ENCODE peak calls at places on chromosomes 5 and 9, in seven cellular contexts. One of them, this sample, is unnamed.
A peak's percentile ranks its signal among the peaks of the same experiment; 100 is the strongest.

GRCh38 chr9:70609542-70610286 is 195.3 kb upstream of the KLF9 start:
- DNase-seq in B cell: no peak
- DNase-seq in stomach: no peak
- DNase-seq in fibroblast of pulmonary artery: peak; percentile 94
- DNase-seq in CD4-positive, alpha-beta T cell: no peak
- DNase-seq in cardiac fibroblast: peak; percentile 91
- DNase-seq in colonic mucosa: no peak
- DNase-seq in this sample: no peak

GRCh38 chr9:132182609-132183073 is 20.8 kb downstream of the NTNG2 start:
- DNase-seq in B cell: no peak
- DNase-seq in stomach: no peak
- DNase-seq in fibroblast of pulmonary artery: peak; percentile 48
- DNase-seq in CD4-positive, alpha-beta T cell: no peak
- DNase-seq in cardiac fibroblast: peak; percentile 29
- DNase-seq in colonic mucosa: no peak
- DNase-seq in this sample: peak; percentile 21

GRCh38 chr9:91426123-91426745 is 2.6 kb upstream of the NFIL3 start:
- DNase-seq in B cell: no peak
- DNase-seq in stomach: no peak
- DNase-seq in fibroblast of pulmonary artery: peak; percentile 66
- DNase-seq in CD4-positive, alpha-beta T cell: no peak
- DNase-seq in cardiac fibroblast: peak; percentile 67
- DNase-seq in colonic mucosa: no peak
- DNase-seq in this sample: no peak

GRCh38 chr9:127123239-127123935 is 952 bp upstream of the ANGPTL2 start:
- DNase-seq in B cell: no peak
- DNase-seq in stomach: peak; percentile 49
- DNase-seq in fibroblast of pulmonary artery: no peak
- DNase-seq in CD4-positive, alpha-beta T cell: no peak
- DNase-seq in cardiac fibroblast: no peak
- DNase-seq in colonic mucosa: no peak
- DNase-seq in this sample: no peak

GRCh38 chr5:389197-389821 is 53.7 kb upstream of the EXOC3 start:
- DNase-seq in B cell: no peak
- DNase-seq in stomach: no peak
- DNase-seq in fibroblast of pulmonary artery: no peak
- DNase-seq in CD4-positive, alpha-beta T cell: no peak
- DNase-seq in cardiac fibroblast: no peak
- DNase-seq in colonic mucosa: peak; percentile 8
- DNase-seq in this sample: no peak

GRCh38 chr9:113854310-113854709 is 21.8 kb upstream of the ZNF618 start:
- DNase-seq in B cell: no peak
- DNase-seq in stomach: no peak
- DNase-seq in fibroblast of pulmonary artery: no peak
- DNase-seq in CD4-positive, alpha-beta T cell: no peak
- DNase-seq in cardiac fibroblast: no peak
- DNase-seq in colonic mucosa: no peak
- DNase-seq in this sample: no peak

GRCh38 chr5:13664377-13664776 is 280.1 kb downstream of the DNAH5 start:
- DNase-seq in B cell: no peak
- DNase-seq in stomach: no peak
- DNase-seq in fibroblast of pulmonary artery: peak; percentile 42
- DNase-seq in CD4-positive, alpha-beta T cell: no peak
- DNase-seq in cardiac fibroblast: peak; percentile 5
- DNase-seq in colonic mucosa: no peak
- DNase-seq in this sample: no peak

GRCh38 chr9:135971892-135972291 is 10.7 kb upstream of the UBAC1 start:
- DNase-seq in B cell: no peak
- DNase-seq in stomach: peak; percentile 81
- DNase-seq in fibroblast of pulmonary artery: no peak
- DNase-seq in CD4-positive, alpha-beta T cell: peak; percentile 31
- DNase-seq in cardiac fibroblast: no peak
- DNase-seq in colonic mucosa: peak; percentile 90
- DNase-seq in this sample: no peak

GRCh38 chr9:727767-728166 is 113.7 kb upstream of the DMRT1 start:
- DNase-seq in B cell: no peak
- DNase-seq in stomach: no peak
- DNase-seq in fibroblast of pulmonary artery: no peak
- DNase-seq in CD4-positive, alpha-beta T cell: no peak
- DNase-seq in cardiac fibroblast: no peak
- DNase-seq in colonic mucosa: no peak
- DNase-seq in this sample: no peak

GRCh38 chr9:114958021-114958846 is 27.8 kb upstream of the TNFSF8 start:
- DNase-seq in B cell: no peak
- DNase-seq in stomach: no peak
- DNase-seq in fibroblast of pulmonary artery: peak; percentile 21
- DNase-seq in CD4-positive, alpha-beta T cell: no peak
- DNase-seq in cardiac fibroblast: peak; percentile 5
- DNase-seq in colonic mucosa: peak; percentile 19
- DNase-seq in this sample: no peak

GRCh38 chr9:93060746-93061259 is 2.3 kb downstream of the SUSD3 start:
- DNase-seq in B cell: no peak
- DNase-seq in stomach: peak; percentile 52
- DNase-seq in fibroblast of pulmonary artery: peak; percentile 50
- DNase-seq in CD4-positive, alpha-beta T cell: no peak
- DNase-seq in cardiac fibroblast: peak; percentile 56
- DNase-seq in colonic mucosa: no peak
- DNase-seq in this sample: no peak

GRCh38 chr5:144035341-144035740 is 135.1 kb downstream of the YIPF5 start:
- DNase-seq in B cell: no peak
- DNase-seq in stomach: no peak
- DNase-seq in fibroblast of pulmonary artery: no peak
- DNase-seq in CD4-positive, alpha-beta T cell: no peak
- DNase-seq in cardiac fibroblast: no peak
- DNase-seq in colonic mucosa: no peak
- DNase-seq in this sample: no peak

GRCh38 chr5:179357036-179357435 is 11.8 kb upstream of the ADAMTS2 start:
- DNase-seq in B cell: no peak
- DNase-seq in stomach: no peak
- DNase-seq in fibroblast of pulmonary artery: peak; percentile 70
- DNase-seq in CD4-positive, alpha-beta T cell: no peak
- DNase-seq in cardiac fibroblast: peak; percentile 70
- DNase-seq in colonic mucosa: no peak
- DNase-seq in this sample: no peak

GRCh38 chr5:10902145-10902544 is 141.1 kb upstream of the DAP start:
- DNase-seq in B cell: no peak
- DNase-seq in stomach: no peak
- DNase-seq in fibroblast of pulmonary artery: no peak
- DNase-seq in CD4-positive, alpha-beta T cell: no peak
- DNase-seq in cardiac fibroblast: no peak
- DNase-seq in colonic mucosa: no peak
- DNase-seq in this sample: no peak

GRCh38 chr5:57072218-57072892 is 101.5 kb upstream of the GPBP1 start:
- DNase-seq in B cell: no peak
- DNase-seq in stomach: no peak
- DNase-seq in fibroblast of pulmonary artery: no peak
- DNase-seq in CD4-positive, alpha-beta T cell: no peak
- DNase-seq in cardiac fibroblast: no peak
- DNase-seq in colonic mucosa: no peak
- DNase-seq in this sample: no peak

GRCh38 chr5:131068893-131069643 is 96.0 kb downstream of the HINT1 start:
- DNase-seq in B cell: peak; percentile 42
- DNase-seq in stomach: no peak
- DNase-seq in fibroblast of pulmonary artery: no peak
- DNase-seq in CD4-positive, alpha-beta T cell: peak; percentile 56
- DNase-seq in cardiac fibroblast: no peak
- DNase-seq in colonic mucosa: no peak
- DNase-seq in this sample: no peak

GRCh38 chr9:134961331-134962064 is 43.8 kb upstream of the FCN1 start:
- DNase-seq in B cell: peak; percentile 30
- DNase-seq in stomach: no peak
- DNase-seq in fibroblast of pulmonary artery: no peak
- DNase-seq in CD4-positive, alpha-beta T cell: no peak
- DNase-seq in cardiac fibroblast: no peak
- DNase-seq in colonic mucosa: no peak
- DNase-seq in this sample: no peak

GRCh38 chr5:106092455-106092854 is 1578.3 kb downstream of the EFNA5 start:
- DNase-seq in B cell: no peak
- DNase-seq in stomach: no peak
- DNase-seq in fibroblast of pulmonary artery: no peak
- DNase-seq in CD4-positive, alpha-beta T cell: no peak
- DNase-seq in cardiac fibroblast: no peak
- DNase-seq in colonic mucosa: no peak
- DNase-seq in this sample: no peak

GRCh38 chr5:111984044-111984443 is 227.1 kb upstream of the NREP start:
- DNase-seq in B cell: no peak
- DNase-seq in stomach: no peak
- DNase-seq in fibroblast of pulmonary artery: peak; percentile 82
- DNase-seq in CD4-positive, alpha-beta T cell: no peak
- DNase-seq in cardiac fibroblast: peak; percentile 88
- DNase-seq in colonic mucosa: no peak
- DNase-seq in this sample: no peak

GRCh38 chr9:69020746-69021145 is 6.8 kb upstream of the PRKACG start:
- DNase-seq in B cell: no peak
- DNase-seq in stomach: no peak
- DNase-seq in fibroblast of pulmonary artery: no peak
- DNase-seq in CD4-positive, alpha-beta T cell: no peak
- DNase-seq in cardiac fibroblast: no peak
- DNase-seq in colonic mucosa: no peak
- DNase-seq in this sample: no peak
- TF ChIP-seq CTCF in B cell: no peak
- TF ChIP-seq CTCF in stomach: no peak
- TF ChIP-seq CTCF in fibroblast of pulmonary artery: no peak
- TF ChIP-seq CTCF in CD4-positive, alpha-beta T cell: no peak
- TF ChIP-seq CTCF in cardiac fibroblast: no peak
- TF ChIP-seq CTCF in colonic mucosa: no peak
- TF ChIP-seq CTCF in this sample: no peak

GRCh38 chr5:128082551-128083032 is 974 bp upstream of the SLC12A2 start:
- DNase-seq in B cell: no peak
- DNase-seq in stomach: no peak
- DNase-seq in fibroblast of pulmonary artery: no peak
- DNase-seq in CD4-positive, alpha-beta T cell: no peak
- DNase-seq in cardiac fibroblast: no peak
- DNase-seq in colonic mucosa: no peak
- DNase-seq in this sample: no peak

GRCh38 chr5:128083033-128083810 is at the start of gene SLC12A2:
- DNase-seq in B cell: peak; percentile 90
- DNase-seq in stomach: peak; percentile 91
- DNase-seq in fibroblast of pulmonary artery: peak; percentile 98
- DNase-seq in CD4-positive, alpha-beta T cell: peak; percentile 84
- DNase-seq in cardiac fibroblast: peak; percentile 98
- DNase-seq in colonic mucosa: peak; percentile 92
- DNase-seq in this sample: peak; percentile 94

GRCh38 chr5:128085413-128085812 is 1.8 kb downstream of the SLC12A2 start:
- DNase-seq in B cell: no peak
- DNase-seq in stomach: no peak
- DNase-seq in fibroblast of pulmonary artery: no peak
- DNase-seq in CD4-positive, alpha-beta T cell: no peak
- DNase-seq in cardiac fibroblast: no peak
- DNase-seq in colonic mucosa: no peak
- DNase-seq in this sample: no peak

GRCh38 chr5:128084228-128085167 is 932 bp downstream of the SLC12A2 start:
- DNase-seq in B cell: peak; percentile 51
- DNase-seq in stomach: peak; percentile 55
- DNase-seq in fibroblast of pulmonary artery: peak; percentile 34
- DNase-seq in CD4-positive, alpha-beta T cell: peak; percentile 40
- DNase-seq in cardiac fibroblast: peak; percentile 27
- DNase-seq in colonic mucosa: peak; percentile 47
- DNase-seq in this sample: peak; percentile 68

GRCh38 chr5:128083811-128084227 is 253 bp downstream of the SLC12A2 start:
- DNase-seq in B cell: no peak
- DNase-seq in stomach: no peak
- DNase-seq in fibroblast of pulmonary artery: no peak
- DNase-seq in CD4-positive, alpha-beta T cell: no peak
- DNase-seq in cardiac fibroblast: peak; percentile 71
- DNase-seq in colonic mucosa: no peak
- DNase-seq in this sample: no peak
- TF ChIP-seq CTCF in B cell: peak; percentile 30
- TF ChIP-seq CTCF in stomach: peak; percentile 9
- TF ChIP-seq CTCF in fibroblast of pulmonary artery: peak; percentile 2
- TF ChIP-seq CTCF in CD4-positive, alpha-beta T cell: no peak
- TF ChIP-seq CTCF in cardiac fibroblast: no peak
- TF ChIP-seq CTCF in colonic mucosa: no peak
- TF ChIP-seq CTCF in this sample: peak; percentile 17

GRCh38 chr5:139543423-139543991 is 17.6 kb upstream of the UBE2D2 start:
- DNase-seq in B cell: peak; percentile 79
- DNase-seq in stomach: peak; percentile 55
- DNase-seq in fibroblast of pulmonary artery: peak; percentile 27
- DNase-seq in CD4-positive, alpha-beta T cell: peak; percentile 47
- DNase-seq in cardiac fibroblast: peak; percentile 40
- DNase-seq in colonic mucosa: peak; percentile 81
- DNase-seq in this sample: peak; percentile 79
- TF ChIP-seq CTCF in B cell: peak; percentile 57
- TF ChIP-seq CTCF in stomach: no peak
- TF ChIP-seq CTCF in fibroblast of pulmonary artery: peak; percentile 1
- TF ChIP-seq CTCF in CD4-positive, alpha-beta T cell: peak; percentile 27
- TF ChIP-seq CTCF in cardiac fibroblast: no peak
- TF ChIP-seq CTCF in colonic mucosa: no peak
- TF ChIP-seq CTCF in this sample: no peak

GRCh38 chr9:137123459-137123819 is 8.9 kb upstream of the DPP7 start:
- DNase-seq in B cell: no peak
- DNase-seq in stomach: no peak
- DNase-seq in fibroblast of pulmonary artery: no peak
- DNase-seq in CD4-positive, alpha-beta T cell: no peak
- DNase-seq in cardiac fibroblast: no peak
- DNase-seq in colonic mucosa: no peak
- DNase-seq in this sample: no peak
- TF ChIP-seq CTCF in B cell: no peak
- TF ChIP-seq CTCF in stomach: no peak
- TF ChIP-seq CTCF in fibroblast of pulmonary artery: no peak
- TF ChIP-seq CTCF in CD4-positive, alpha-beta T cell: no peak
- TF ChIP-seq CTCF in cardiac fibroblast: no peak
- TF ChIP-seq CTCF in colonic mucosa: no peak
- TF ChIP-seq CTCF in this sample: no peak

GRCh38 chr5:90161399-90161798 is 248.2 kb downstream of the CETN3 start:
- DNase-seq in B cell: no peak
- DNase-seq in stomach: peak; percentile 33
- DNase-seq in fibroblast of pulmonary artery: peak; percentile 95
- DNase-seq in CD4-positive, alpha-beta T cell: no peak
- DNase-seq in cardiac fibroblast: peak; percentile 95
- DNase-seq in colonic mucosa: no peak
- DNase-seq in this sample: peak; percentile 26
- TF ChIP-seq CTCF in B cell: no peak
- TF ChIP-seq CTCF in stomach: no peak
- TF ChIP-seq CTCF in fibroblast of pulmonary artery: peak; percentile 67
- TF ChIP-seq CTCF in CD4-positive, alpha-beta T cell: no peak
- TF ChIP-seq CTCF in cardiac fibroblast: peak; percentile 35
- TF ChIP-seq CTCF in colonic mucosa: no peak
- TF ChIP-seq CTCF in this sample: no peak

GRCh38 chr5:133265257-133265656 is 213.4 kb downstream of the HSPA4 start:
- DNase-seq in B cell: no peak
- DNase-seq in stomach: no peak
- DNase-seq in fibroblast of pulmonary artery: no peak
- DNase-seq in CD4-positive, alpha-beta T cell: no peak
- DNase-seq in cardiac fibroblast: no peak
- DNase-seq in colonic mucosa: no peak
- DNase-seq in this sample: no peak

GRCh38 chr5:133259199-133259997 is 207.6 kb downstream of the HSPA4 start:
- DNase-seq in B cell: no peak
- DNase-seq in stomach: no peak
- DNase-seq in fibroblast of pulmonary artery: no peak
- DNase-seq in CD4-positive, alpha-beta T cell: no peak
- DNase-seq in cardiac fibroblast: no peak
- DNase-seq in colonic mucosa: no peak
- DNase-seq in this sample: no peak

GRCh38 chr5:133260715-133261114 is 208.9 kb downstream of the HSPA4 start:
- DNase-seq in B cell: no peak
- DNase-seq in stomach: no peak
- DNase-seq in fibroblast of pulmonary artery: no peak
- DNase-seq in CD4-positive, alpha-beta T cell: no peak
- DNase-seq in cardiac fibroblast: no peak
- DNase-seq in colonic mucosa: no peak
- DNase-seq in this sample: no peak

GRCh38 chr5:133265720-133266575 is 214.1 kb downstream of the HSPA4 start:
- DNase-seq in B cell: no peak
- DNase-seq in stomach: no peak
- DNase-seq in fibroblast of pulmonary artery: no peak
- DNase-seq in CD4-positive, alpha-beta T cell: no peak
- DNase-seq in cardiac fibroblast: no peak
- DNase-seq in colonic mucosa: no peak
- DNase-seq in this sample: no peak

GRCh38 chr5:133261993-133262392 is 210.2 kb downstream of the HSPA4 start:
- DNase-seq in B cell: no peak
- DNase-seq in stomach: peak; percentile 33
- DNase-seq in fibroblast of pulmonary artery: no peak
- DNase-seq in CD4-positive, alpha-beta T cell: no peak
- DNase-seq in cardiac fibroblast: no peak
- DNase-seq in colonic mucosa: no peak
- DNase-seq in this sample: no peak
- TF ChIP-seq CTCF in B cell: no peak
- TF ChIP-seq CTCF in stomach: no peak
- TF ChIP-seq CTCF in fibroblast of pulmonary artery: no peak
- TF ChIP-seq CTCF in CD4-positive, alpha-beta T cell: no peak
- TF ChIP-seq CTCF in cardiac fibroblast: no peak
- TF ChIP-seq CTCF in colonic mucosa: no peak
- TF ChIP-seq CTCF in this sample: no peak

This sample was measured in glutamatergic neuron.